ENCODE peak calls at places on chromosome 16, in ten cellular contexts. E is heart left ventricle; S is mucosa of descending colon; M is uterus; P is activated CD4-positive, alpha-beta T cell treated with anti-CD3 and anti-CD28 coated beads for 24 hours; X is neural progenitor cell; H is left lung; U is HEK293T; T is RWPE1; N is activated naive CD8-positive, alpha-beta T cell treated with anti-CD3 and anti-CD28 coated beads, Interleukin-2, amount 10 ng/mL, durations not matched to agents 7 days and 5 days. J is an unnamed sample.

GRCh38 chr16:79212114-79212791 is 388.3 kb downstream of the MAF start:
- DNase-seq in E (no peak), X (peak), N (no peak), T (no peak), P (no peak), M (no peak), S (no peak), H (no peak), U (no peak), J (no peak)

GRCh38 chr16:89370081-89370511 is 120.3 kb downstream of the ANKRD11 start:
- DNase-seq in M (no peak), S (no peak), H (no peak), U (no peak), X (no peak), P (no peak), E (peak), N (no peak), T (no peak), J (no peak)

GRCh38 chr16:89921699-89922476 is 1.3 kb upstream of the TUBB3 start:
- DNase-seq in U (peak), X (peak), T (peak), N (peak), E (peak), P (no peak), M (peak), H (peak), S (peak), J (peak)

GRCh38 chr16:56351481-56351880 is 73.9 kb downstream of the AMFR start:
- DNase-seq in S (no peak), M (no peak), P (no peak), E (no peak), X (no peak), T (no peak), U (no peak), N (peak), H (no peak), J (no peak)

GRCh38 chr16:89567656-89568594 is 7.4 kb downstream of the RPL13 start:
- DNase-seq in H (no peak), S (no peak), P (no peak), E (no peak), U (no peak), X (no peak), T (no peak), M (no peak), N (no peak), J (no peak)

GRCh38 chr16:81445143-81445922 is 725 bp downstream of the CMIP start:
- DNase-seq in E (no peak), M (peak), T (peak), H (no peak), S (peak), X (peak), N (peak), U (peak), P (no peak), J (no peak)

GRCh38 chr16:82093901-82094300 is 58.8 kb downstream of the HSD17B2 start:
- DNase-seq in T (no peak), N (no peak), X (no peak), S (no peak), U (no peak), P (no peak), M (no peak), E (no peak), H (no peak), J (no peak)

GRCh38 chr16:29729116-29729521 is 16.7 kb downstream of the C16orf54 start:
- DNase-seq in S (no peak), E (no peak), H (no peak), N (no peak), X (peak), P (no peak), U (peak), M (no peak), T (peak), J (no peak)

GRCh38 chr16:30368122-30368791 is 2.0 kb downstream of the TBC1D10B start:
- DNase-seq in E (peak), S (no peak), X (no peak), U (no peak), N (no peak), M (no peak), P (no peak), T (peak), H (peak), J (peak)

GRCh38 chr16:53089434-53090270 is 34.9 kb downstream of the CHD9 start:
- DNase-seq in T (no peak), X (peak), N (no peak), M (peak), E (no peak), H (no peak), S (peak), U (no peak), P (no peak), J (no peak)

GRCh38 chr16:50778284-50779163 is 36.6 kb downstream of the CYLD start:
- DNase-seq in T (no peak), H (no peak), S (no peak), P (no peak), U (no peak), N (no peak), M (no peak), X (no peak), E (no peak), J (no peak)

GRCh38 chr16:49528035-49528434 is 154.4 kb downstream of the C16orf78 start:
- DNase-seq in N (peak), P (peak), T (no peak), M (peak), U (no peak), H (no peak), X (no peak), S (no peak), E (no peak), J (peak)

GRCh38 chr16:58021661-58022551 is 3.6 kb upstream of the MMP15 start:
- DNase-seq in N (no peak), X (no peak), H (no peak), E (peak), M (no peak), U (no peak), T (no peak), S (no peak), P (no peak), J (peak)

GRCh38 chr16:11265124-11265523 is 4.0 kb downstream of the TNP2 start:
- DNase-seq in T (no peak), U (no peak), E (no peak), S (no peak), P (no peak), X (no peak), N (no peak), M (no peak), H (no peak), J (no peak)

GRCh38 chr16:50804290-50804907 is 62.5 kb downstream of the CYLD start:
- DNase-seq in X (no peak), H (no peak), S (no peak), P (no peak), E (no peak), M (no peak), U (no peak), T (no peak), N (no peak), J (no peak)

GRCh38 chr16:51818342-51818944 is 667.4 kb upstream of the SALL1 start:
- DNase-seq in T (no peak), X (peak), S (peak), N (no peak), P (no peak), M (peak), U (peak), E (no peak), H (no peak), J (no peak)

GRCh38 chr16:83579431-83579830 is 228.3 kb upstream of the HSBP1 start:
- DNase-seq in U (no peak), M (no peak), X (no peak), H (no peak), T (no peak), N (no peak), S (no peak), E (no peak), P (no peak), J (no peak)

GRCh38 chr16:578870-579405 is 9.2 kb downstream of the PIGQ start:
- DNase-seq in H (peak), M (peak), P (peak), N (peak), T (no peak), E (peak), X (peak), S (peak), U (peak), J (no peak)

GRCh38 chr16:11340710-11341109 is 4.5 kb upstream of the RMI2 start:
- DNase-seq in T (no peak), S (no peak), U (no peak), N (no peak), M (no peak), P (no peak), X (no peak), E (no peak), H (no peak), J (no peak)

GRCh38 chr16:31344712-31345111 is 10.3 kb upstream of the ITGAX start:
- DNase-seq in E (peak), T (no peak), S (no peak), X (no peak), U (no peak), H (no peak), P (no peak), M (no peak), N (peak), J (no peak)

GRCh38 chr16:48613061-48613957 is 3.3 kb upstream of the N4BP1 start:
- DNase-seq in U (no peak), T (no peak), N (peak), M (no peak), E (no peak), P (no peak), S (peak), X (no peak), H (no peak), J (no peak)

GRCh38 chr16:24568392-24568791 is 29.0 kb downstream of the RBBP6 start:
- DNase-seq in U (no peak), X (no peak), T (no peak), M (no peak), H (no peak), N (no peak), P (no peak), E (no peak), S (no peak), J (peak)

GRCh38 chr16:85524630-85525463 is 88.3 kb upstream of the GSE1 start:
- DNase-seq in U (peak), E (peak), S (no peak), N (no peak), T (peak), X (peak), H (peak), M (no peak), P (no peak), J (peak)

GRCh38 chr16:54503011-54503410 is 216.4 kb upstream of the IRX3 start:
- DNase-seq in T (no peak), X (no peak), P (no peak), N (no peak), E (peak), S (peak), H (no peak), M (no peak), U (no peak), J (no peak)

GRCh38 chr16:14405611-14406537 is 224.2 kb downstream of the PARN start:
- DNase-seq in N (peak), P (no peak), E (no peak), S (peak), U (peak), X (peak), T (peak), M (no peak), H (no peak), J (no peak)

GRCh38 chr16:22120440-22120839 is 28.1 kb downstream of the VWA3A start:
- DNase-seq in S (no peak), U (no peak), N (no peak), P (no peak), E (no peak), T (no peak), H (no peak), X (no peak), M (no peak), J (no peak)

GRCh38 chr16:57185446-57185944 is 344 bp downstream of the PSME3IP1 start:
- DNase-seq in M (peak), X (peak), T (peak), P (peak), N (no peak), U (peak), S (peak), H (peak), E (peak), J (no peak)

GRCh38 chr16:31074814-31075183 is 577 bp downstream of the ZNF646 start:
- DNase-seq in M (no peak), H (no peak), S (no peak), X (no peak), E (no peak), T (no peak), U (no peak), N (no peak), P (no peak), J (no peak)

GRCh38 chr16:14004031-14004718 is 66.9 kb upstream of the MRTFB start:
- DNase-seq in X (no peak), E (peak), U (no peak), H (no peak), P (no peak), N (no peak), M (peak), S (no peak), T (no peak), J (no peak)

GRCh38 chr16:20763461-20764232 is at the start of gene ACSM3:
- DNase-seq in P (peak), T (peak), H (peak), X (peak), U (peak), E (no peak), S (peak), M (peak), N (peak), J (peak)

GRCh38 chr16:81401035-81401950 is 43.3 kb upstream of the CMIP start:
- DNase-seq in X (no peak), U (no peak), M (no peak), T (peak), N (no peak), P (no peak), E (peak), H (no peak), S (peak), J (peak)

GRCh38 chr16:30063893-30064745 is 1.4 kb upstream of the ALDOA start:
- DNase-seq in P (peak), N (peak), U (peak), E (peak), S (peak), H (peak), T (no peak), M (peak), X (peak), J (no peak)

GRCh38 chr16:21599994-21600773 is 807 bp downstream of the METTL9 start:
- DNase-seq in T (peak), M (no peak), E (no peak), P (no peak), N (no peak), S (peak), U (peak), H (no peak), X (peak), J (no peak)

GRCh38 chr16:55494994-55495421 is 13.9 kb upstream of the LPCAT2 start:
- DNase-seq in S (peak), E (no peak), N (no peak), X (peak), H (no peak), U (no peak), P (no peak), M (peak), T (peak), J (peak)

GRCh38 chr16:57446530-57447141 is 549 bp downstream of the CIAPIN1 start:
- DNase-seq in S (no peak), H (peak), P (no peak), T (peak), U (peak), N (no peak), E (peak), X (no peak), M (no peak), J (no peak)

GRCh38 chr16:79601978-79602609 is 1.6 kb upstream of the MAF start:
- DNase-seq in P (peak), N (peak), U (peak), M (peak), S (peak), T (peak), H (peak), E (peak), X (peak), J (peak)